ENCODE peak calls at places on chromosomes 7 and 10, in four cellular contexts. T is SJSA1, P is lower lobe of right lung, F is PC-3. N is an unnamed sample.

GRCh38 chr10:73088304-73088703 is 8.4 kb downstream of the P4HA1 start:
- DNase-seq in P (no peak), F (peak; percentile 28), T (no peak), N (no peak)

GRCh38 chr7:96686305-96686704 is 23.3 kb downstream of the SEM1 start:
- DNase-seq in F (no peak), P (no peak), T (no peak), N (no peak)

GRCh38 chr10:23005150-23005549 is 77.3 kb downstream of the ARMC3 start:
- DNase-seq in T (no peak), P (no peak), F (peak; percentile 61), N (no peak)

GRCh38 chr7:4702961-4703512 is 20.9 kb downstream of the FOXK1 start:
- DNase-seq in T (no peak), P (no peak), F (no peak), N (no peak)

GRCh38 chr10:3226960-3227724 is 54.6 kb upstream of the PITRM1 start:
- DNase-seq in T (peak; percentile 74), P (no peak), F (peak; percentile 79), N (peak; percentile 94)

GRCh38 chr10:111705026-111705425 is 478.5 kb downstream of the GPAM start:
- DNase-seq in T (no peak), F (no peak), P (no peak), N (no peak)

GRCh38 chr7:38978474-38978873 is 765 bp downstream of the POU6F2 start:
- DNase-seq in P (no peak), F (no peak), T (no peak), N (no peak)

GRCh38 chr7:7731732-7732131 is 13.3 kb upstream of the RPA3 start:
- DNase-seq in F (peak; percentile 12), T (no peak), P (no peak), N (no peak)

GRCh38 chr10:73873163-73873842 is 1.1 kb downstream of the CAMK2G start:
- DNase-seq in T (no peak), P (no peak), F (peak; percentile 42), N (no peak)

GRCh38 chr7:12661581-12661980 is 25.9 kb upstream of the ARL4A start:
- DNase-seq in T (no peak), P (no peak), F (no peak), N (no peak)

GRCh38 chr7:101237206-101238067 is at the start of gene CLDN15:
- DNase-seq in P (no peak), F (no peak), T (no peak), N (peak; percentile 38)

DNA sequence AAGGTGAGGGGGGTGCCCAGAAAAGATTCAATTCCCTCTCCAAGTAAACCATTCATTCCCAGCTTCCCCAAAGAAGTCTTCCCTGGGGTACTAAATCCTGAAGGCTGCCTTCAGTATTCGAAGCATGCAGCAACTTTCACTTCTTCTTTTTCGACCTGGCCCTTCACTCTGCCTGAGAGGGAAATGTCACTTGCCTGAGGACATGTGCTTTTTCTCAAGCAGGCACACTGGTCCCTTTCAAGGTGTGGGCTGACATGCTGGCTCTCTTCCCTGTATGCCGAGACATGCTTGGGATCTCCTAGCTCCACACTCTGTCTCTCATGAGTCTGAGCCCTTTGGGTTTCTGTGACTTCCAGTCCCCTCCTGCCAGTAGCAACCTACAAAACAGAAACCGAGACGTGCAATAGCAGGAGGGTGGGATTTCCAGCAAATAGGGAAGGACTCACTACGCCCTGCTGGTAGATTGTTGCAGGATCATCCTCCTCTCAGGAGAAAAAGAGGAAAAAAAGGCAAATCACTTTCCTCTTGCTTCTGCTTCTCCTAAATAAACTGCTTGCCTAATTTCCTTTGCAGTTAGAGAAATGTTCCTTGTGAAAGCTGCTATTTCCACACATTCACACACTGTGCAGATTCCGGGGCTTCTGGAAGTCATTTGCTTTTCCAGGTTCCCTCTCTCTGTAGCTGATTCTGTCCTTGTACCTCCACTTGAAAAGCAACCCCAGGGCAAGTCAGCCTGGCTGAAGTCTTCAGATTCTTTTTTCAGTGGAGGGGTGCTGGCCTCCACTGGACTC is 33.4 kb downstream of the FIGNL1 start:
- DNase-seq in F (no peak), T (no peak), P (no peak), N (no peak)
- H3K4me3 ChIP-seq in F (no peak overlapping the region), T (no peak overlapping the region), P (no peak overlapping the region), N (no peak overlapping the region)

DNA sequence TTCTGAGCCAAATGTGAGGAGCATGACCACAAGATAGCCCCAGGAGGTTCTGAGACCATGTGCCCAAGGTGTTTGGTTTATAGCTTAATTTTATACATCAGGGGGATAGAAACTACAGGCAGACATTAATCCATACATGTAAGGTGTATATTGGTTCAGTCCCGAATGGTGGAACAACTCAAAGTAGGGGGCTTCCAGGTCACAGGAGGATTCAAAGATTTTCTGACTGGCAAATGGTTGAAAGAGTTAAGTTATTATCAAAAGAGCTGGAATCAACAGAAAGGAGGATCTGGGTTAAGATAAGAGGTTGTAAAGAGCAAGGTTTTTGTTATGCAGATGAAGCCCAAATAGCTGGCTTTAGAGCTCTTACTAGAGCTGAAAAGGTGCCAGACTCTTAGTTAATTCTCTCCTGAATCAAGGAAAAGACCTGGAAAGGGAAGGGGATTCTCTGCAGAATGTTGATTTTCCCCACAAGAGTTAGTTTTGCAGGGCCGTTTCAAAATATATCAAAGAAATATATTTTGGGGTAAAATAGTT is 640.0 kb downstream of the IPMK start:
- DNase-seq in P (no peak), T (no peak), F (no peak), N (no peak)
- H3K27ac ChIP-seq in P (no peak overlapping the region), T (no peak overlapping the region), F (no peak overlapping the region), N (no peak overlapping the region)

GRCh38 chr10:127737563-127738511 is 852 bp downstream of the FOXI2 start:
- DNase-seq in T (no peak), P (no peak), F (no peak), N (no peak)
- H3K27me3 ChIP-seq in T (peaks cover 42% of the 10 kb centered on the region), P (peaks cover 63% of the 10 kb centered on the region), F (peaks cover 4% of the 10 kb centered on the region), N (peaks cover 50% of the 10 kb centered on the region)

GRCh38 chr7:157432957-157433576 is 96.3 kb downstream of the DNAJB6 start:
- DNase-seq in P (peak; percentile 52), T (peak; percentile 38), F (peak; percentile 66), N (peak; percentile 43)
- H3K4me3 ChIP-seq in P (peak overlapping the region; percentile 14), T (peak overlapping the region; percentile 14), F (peak overlapping the region; percentile 47), N (no peak overlapping the region)

GRCh38 chr10:80163741-80164341 is 31.3 kb downstream of the PLAC9 start:
- DNase-seq in P (no peak), T (peak; percentile 64), F (peak; percentile 100), N (no peak)
- H3K27ac ChIP-seq in P (peak overlapping the region; percentile 56), T (no peak overlapping the region), F (peak overlapping the region; percentile 78), N (no peak overlapping the region)

DNA sequence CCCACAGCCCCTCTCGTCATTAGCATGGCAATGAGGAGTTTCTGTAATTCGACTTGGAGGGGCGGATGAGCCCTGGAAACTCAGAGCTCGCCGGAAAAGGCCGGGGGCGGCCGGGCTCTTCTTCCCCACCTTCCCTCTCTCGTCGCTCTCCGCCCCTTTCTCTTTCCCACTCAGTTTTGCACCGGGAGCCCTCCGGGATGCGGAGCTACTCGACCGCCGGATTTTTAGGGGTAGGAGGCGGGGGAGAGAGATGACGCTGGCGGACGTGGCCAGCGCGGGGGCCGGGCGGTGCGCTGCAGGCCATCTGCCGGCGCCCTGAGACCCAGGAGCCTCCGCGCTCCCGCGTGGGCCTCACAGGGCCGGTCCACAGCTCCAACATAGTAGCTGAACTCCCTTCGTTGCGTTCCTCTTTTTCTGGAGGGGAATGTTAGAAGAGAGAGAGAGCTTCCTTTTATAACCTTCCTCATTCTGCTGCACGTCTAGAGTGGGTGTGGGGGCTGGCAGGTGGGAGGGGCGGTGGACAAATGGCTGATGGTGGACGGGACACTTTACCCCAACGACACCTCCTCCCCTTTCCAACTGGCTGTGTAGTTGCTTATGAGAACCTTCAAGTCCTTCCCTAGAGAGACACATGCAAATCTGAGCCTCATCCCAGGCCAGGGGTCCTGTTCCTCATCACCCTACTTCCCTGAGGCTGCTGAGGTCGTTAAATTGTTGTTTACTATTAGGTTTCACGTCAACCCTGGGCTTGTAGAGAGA is 1.1 kb upstream of the HOXA1 start:
- DNase-seq in T (peak; percentile 16), P (peak; percentile 76), F (peak; percentile 45), N (no peak)
- H3K27me3 ChIP-seq in T (no peaks in the 10 kb centered on the region), P (peaks cover 37% of the 10 kb centered on the region), F (no peaks in the 10 kb centered on the region), N (peaks cover 97% of the 10 kb centered on the region)

DNA sequence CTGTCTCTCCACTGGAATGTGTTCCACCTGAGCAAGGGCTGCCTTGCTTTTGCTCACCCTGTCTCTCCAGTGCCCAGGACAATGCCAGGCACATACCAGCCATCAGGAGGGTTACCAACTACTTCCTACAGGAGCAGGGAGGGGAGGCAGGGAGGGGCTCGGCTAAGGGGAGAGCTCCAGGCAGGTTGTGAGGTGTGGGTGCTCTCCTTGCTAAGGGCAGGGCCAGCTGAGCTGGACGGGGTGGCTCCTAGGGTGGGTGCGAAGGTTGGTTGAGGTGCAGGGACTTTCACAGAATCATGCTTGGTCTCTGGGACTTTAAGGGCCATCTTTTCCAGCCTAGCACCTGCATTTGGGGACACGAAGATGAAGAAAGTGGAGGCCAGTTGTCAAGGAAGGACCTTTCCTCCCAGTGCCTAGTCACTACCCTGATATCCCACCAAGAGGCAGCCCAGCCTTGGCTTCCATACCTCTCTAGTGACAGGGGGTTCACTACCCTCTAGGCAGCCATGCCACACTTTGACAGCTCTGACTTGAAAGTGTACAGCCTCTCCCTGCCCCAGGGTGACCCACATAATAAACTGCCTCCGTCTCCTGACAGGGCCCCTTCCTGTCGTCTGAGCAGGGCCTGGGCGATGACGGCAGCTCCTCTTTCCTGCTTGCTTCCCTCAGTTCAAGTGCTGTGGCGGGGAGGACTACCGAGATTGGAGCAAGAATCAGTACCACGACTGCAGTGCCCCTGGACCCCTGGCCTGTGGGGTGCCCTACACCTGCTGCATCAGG is 46.5 kb downstream of the TSPAN15 start:
- DNase-seq in T (no peak), F (no peak), P (peak; percentile 42), N (no peak)
- H3K4me3 ChIP-seq in T (no peak overlapping the region), F (no peak overlapping the region), P (no peak overlapping the region), N (no peak overlapping the region)

GRCh38 chr10:75377869-75378268 is 23.7 kb downstream of the ZNF503 start:
- DNase-seq in T (no peak), F (no peak), P (no peak), N (no peak)

GRCh38 chr10:75375828-75376227 is 25.7 kb downstream of the ZNF503 start:
- DNase-seq in F (no peak), P (no peak), T (no peak), N (no peak)

GRCh38 chr10:75379234-75379724 is 22.3 kb downstream of the ZNF503 start:
- DNase-seq in P (no peak), T (no peak), F (no peak), N (no peak)

GRCh38 chr10:75378403-75378802 is 23.2 kb downstream of the ZNF503 start:
- DNase-seq in F (no peak), T (no peak), P (no peak), N (no peak)

GRCh38 chr10:75379817-75380216 is 21.7 kb downstream of the ZNF503 start:
- DNase-seq in T (no peak), F (no peak), P (no peak), N (no peak)
- H3K27ac ChIP-seq in T (no peak overlapping the region), F (no peak overlapping the region), P (no peak overlapping the region), N (no peak overlapping the region)

DNA sequence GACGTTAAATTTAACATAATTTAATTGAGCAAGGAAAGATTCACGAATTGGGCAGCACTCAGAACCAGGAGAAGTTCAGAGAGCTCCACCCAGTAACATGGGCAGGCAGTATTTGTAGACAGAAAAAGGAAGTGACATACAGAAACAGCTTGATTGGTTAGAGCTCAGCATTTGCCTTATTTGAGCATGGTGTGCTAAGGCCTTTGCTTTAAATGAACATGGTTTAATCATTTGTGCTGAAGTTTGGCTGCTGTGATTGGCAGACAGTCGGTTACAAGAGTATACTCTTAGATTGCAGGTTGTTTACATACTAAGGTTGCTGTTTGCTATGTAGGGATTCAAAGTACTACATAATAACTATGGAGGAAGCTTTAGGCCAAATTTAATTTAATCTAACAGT is 199.2 kb downstream of the MALRD1 start:
- DNase-seq in T (no peak), F (no peak), P (no peak), N (no peak)
- H3K27me3 ChIP-seq in T (no peaks in the 10 kb centered on the region), F (no peaks in the 10 kb centered on the region), P (no peaks in the 10 kb centered on the region), N (no peaks in the 10 kb centered on the region)

N was measured in brain microvascular endothelial cell.